ENCODE peak calls at places on chromosomes 4 and X, in four cellular contexts. Z, N, K and R are unnamed samples.

GRCh38 chrX:41603591-41603990 is 85.2 kb upstream of the GPR34 start:
- DNase-seq in Z (no peak), N (no peak), K (no peak), R (no peak)

GRCh38 chr4:74859163-74859562 is 64.8 kb upstream of the BTC start:
- DNase-seq in N (no peak), Z (no peak), K (no peak), R (no peak)

GRCh38 chrX:10233173-10233572 is 76.4 kb downstream of the CLCN4 start:
- DNase-seq in K (no peak), Z (no peak), N (no peak), R (no peak)

GRCh38 chr4:68445111-68445510 is 2.2 kb upstream of the TMPRSS11E start:
- DNase-seq in Z (no peak), K (no peak), N (no peak), R (no peak)

GRCh38 chr4:108031427-108032083 is 41.9 kb downstream of the HADH start:
- DNase-seq in Z (peak), K (no peak), N (no peak), R (no peak)

GRCh38 chr4:140102406-140102805 is 51.6 kb downstream of the MAML3 start:
- DNase-seq in K (no peak), N (no peak), Z (peak), R (no peak)

GRCh38 chrX:54758114-54759055 is 39.7 kb downstream of the ITIH6 start:
- DNase-seq in K (no peak), N (no peak), Z (no peak), R (no peak)

GRCh38 chrX:100296183-100296753 is 113.8 kb downstream of the PCDH19 start:
- DNase-seq in Z (no peak), N (peak), K (no peak), R (no peak)

GRCh38 chr4:38109896-38110295 is 149.7 kb downstream of the PTTG2 start:
- DNase-seq in Z (no peak), N (no peak), K (no peak), R (no peak)

GRCh38 chr4:48967626-48968025 is 18.4 kb upstream of the CWH43 start:
- DNase-seq in K (no peak), Z (no peak), N (no peak), R (peak)

GRCh38 chr4:24517676-24518075 is 66.7 kb downstream of the DHX15 start:
- DNase-seq in N (no peak), Z (no peak), K (no peak), R (no peak)

GRCh38 chrX:130139474-130140201 is 26.0 kb downstream of the AIFM1 start:
- DNase-seq in K (no peak), Z (no peak), N (no peak), R (no peak)

GRCh38 chr4:64271601-64272081 is 137.6 kb downstream of the TECRL start:
- DNase-seq in Z (peak), K (no peak), N (no peak), R (no peak)

GRCh38 chr4:118729287-118730286 is 44.4 kb downstream of the METTL14 start:
- DNase-seq in Z (no peak), K (no peak), N (no peak), R (no peak)

GRCh38 chr4:136741468-136741867 is 790.8 kb downstream of the PCDH18 start:
- DNase-seq in Z (peak), K (no peak), N (no peak), R (no peak)

GRCh38 chr4:28369504-28369903 is 1508.9 kb downstream of the STIM2 start:
- DNase-seq in K (no peak), N (no peak), Z (no peak), R (no peak)

GRCh38 chr4:150402968-150403367 is 179.0 kb upstream of the MAB21L2 start:
- DNase-seq in Z (no peak), N (peak), K (peak), R (no peak)

GRCh38 chr4:112410364-112410763 is 105.6 kb downstream of the NEUROG2 start:
- DNase-seq in Z (no peak), K (no peak), N (no peak), R (no peak)

GRCh38 chrX:139842326-139843175 is 90.3 kb downstream of the ATP11C start:
- DNase-seq in N (no peak), Z (no peak), K (no peak), R (no peak)

GRCh38 chrX:25001808-25002657 is 13.7 kb downstream of the ARX start:
- DNase-seq in N (no peak), Z (no peak), K (no peak), R (no peak)

GRCh38 chr4:112853662-112854256 is 195.7 kb upstream of the ANK2 start:
- DNase-seq in N (no peak), Z (peak), K (no peak), R (no peak)

GRCh38 chrX:41664307-41665299 is 24.2 kb upstream of the GPR34 start:
- DNase-seq in N (no peak), K (no peak), Z (no peak), R (no peak)

GRCh38 chr4:138050601-138051000 is 191.5 kb downstream of the SLC7A11 start:
- DNase-seq in Z (no peak), N (no peak), K (no peak), R (no peak)

DNA sequence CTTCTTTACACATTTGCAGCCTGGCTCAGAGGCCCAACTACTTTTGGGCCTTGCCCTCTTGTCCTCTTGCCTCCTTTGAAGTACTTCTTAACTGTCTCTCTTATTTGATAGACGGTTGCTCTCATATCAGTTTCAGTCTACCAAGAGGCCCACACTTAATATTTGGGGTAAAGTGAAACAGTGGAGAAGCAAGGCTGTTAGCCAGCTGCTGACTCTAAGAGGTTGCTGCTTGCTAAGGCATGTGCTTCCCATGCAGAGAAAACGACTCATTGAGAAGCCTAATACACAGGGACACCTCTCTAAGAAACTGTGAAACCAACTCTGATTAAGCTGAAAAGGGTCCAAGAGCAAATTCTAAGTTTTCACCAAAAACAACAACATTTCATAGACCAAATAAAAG is 94.6 kb downstream of the PPP3CA start:
- DNase-seq in Z (no peak), N (no peak), K (no peak), R (no peak)
- H3K27ac ChIP-seq in Z (no peak), N (no peak), K (no peak), R (no peak)

GRCh38 chrX:39755152-39756032 is 342.4 kb downstream of the BCOR start:
- DNase-seq in K (no peak), Z (peak), N (peak), R (peak)
- H3K27ac ChIP-seq in K (no peak), Z (peak), N (peak), R (no peak)

DNA sequence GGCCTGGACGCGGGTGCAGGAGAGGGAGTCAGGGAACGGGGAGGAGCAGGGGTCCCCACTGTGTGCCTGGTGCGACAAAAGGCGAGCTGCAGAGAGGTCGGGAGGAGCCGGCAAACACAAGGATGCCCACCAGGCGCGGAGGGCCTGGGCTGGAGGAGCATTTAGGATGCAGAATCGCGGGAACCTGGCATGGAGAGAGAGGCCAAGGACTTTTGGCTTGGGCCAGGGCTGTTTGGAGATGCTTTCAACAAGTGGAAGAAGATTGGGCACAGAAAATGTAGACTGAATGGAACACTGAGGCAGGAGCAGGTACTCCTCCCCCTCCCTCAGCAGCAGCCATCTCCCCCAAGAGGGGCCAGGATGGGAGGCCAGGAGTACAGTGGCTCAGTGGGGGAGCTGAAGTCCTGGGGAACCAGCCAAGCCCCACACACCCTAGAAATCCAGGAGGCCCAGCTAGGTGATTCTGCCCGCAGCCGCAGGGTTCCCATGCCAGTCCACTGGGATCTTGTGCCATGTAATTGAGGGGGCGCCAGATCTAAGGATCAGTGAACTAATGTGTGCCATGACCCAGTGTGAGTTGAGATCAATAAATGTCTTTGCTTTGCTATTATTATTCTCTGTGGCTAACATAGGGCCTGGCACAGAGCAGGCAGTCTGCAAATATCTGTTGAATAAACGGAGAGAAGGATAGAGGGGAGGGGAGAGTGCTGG is 1.1 kb upstream of the ABLIM2 start:
- DNase-seq in N (peak), Z (no peak), K (no peak), R (no peak)
- H3K27ac ChIP-seq in N (peak), Z (no peak), K (no peak), R (peak)

DNA sequence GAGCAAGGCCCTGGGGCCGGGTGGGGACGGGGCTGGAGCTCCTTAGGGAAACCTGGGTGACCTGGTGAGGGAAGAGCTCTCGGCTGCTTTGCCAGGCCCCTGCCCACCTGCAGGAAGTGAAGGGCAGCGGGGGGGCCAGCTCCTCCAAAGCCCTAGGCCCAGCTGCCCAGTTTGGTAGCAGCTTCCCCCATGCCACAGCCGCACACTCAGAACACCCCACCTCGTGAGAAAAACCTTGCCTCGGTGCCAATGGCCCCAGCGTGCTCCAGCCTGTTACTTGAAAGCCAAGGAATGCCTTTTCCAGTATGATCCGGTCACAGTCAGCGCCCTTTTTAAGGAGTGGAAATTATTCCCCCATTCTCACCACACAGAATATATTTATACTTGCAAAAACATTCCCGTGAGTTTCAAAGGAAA is 38.3 kb downstream of the ACOX3 start:
- DNase-seq in Z (no peak), N (peak), K (no peak), R (no peak)
- H3K27ac ChIP-seq in Z (no peak), N (peak), K (peak), R (no peak)

DNA sequence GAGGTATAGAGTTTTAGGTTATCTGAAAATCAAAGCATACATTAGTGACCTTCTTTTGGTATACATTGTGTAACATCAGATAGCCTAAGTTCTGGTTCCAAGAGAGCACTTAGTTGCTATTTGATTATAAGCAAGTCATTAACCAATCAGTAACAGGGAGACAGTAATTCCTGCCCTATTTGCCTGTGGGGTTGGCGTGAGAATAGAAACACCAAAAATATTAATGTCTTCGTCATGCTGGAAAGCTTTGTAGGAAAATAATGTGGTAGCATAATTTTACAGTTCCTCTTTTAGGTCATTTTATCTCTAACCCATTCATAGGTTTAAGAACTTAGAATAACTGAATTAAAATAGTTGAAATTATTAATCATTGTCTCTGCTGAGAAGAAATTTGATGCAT is 37.8 kb downstream of the NPNT start:
- DNase-seq in Z (no peak), K (no peak), N (no peak), R (no peak)
- H3K27ac ChIP-seq in Z (no peak), K (no peak), N (no peak), R (no peak)

DNA sequence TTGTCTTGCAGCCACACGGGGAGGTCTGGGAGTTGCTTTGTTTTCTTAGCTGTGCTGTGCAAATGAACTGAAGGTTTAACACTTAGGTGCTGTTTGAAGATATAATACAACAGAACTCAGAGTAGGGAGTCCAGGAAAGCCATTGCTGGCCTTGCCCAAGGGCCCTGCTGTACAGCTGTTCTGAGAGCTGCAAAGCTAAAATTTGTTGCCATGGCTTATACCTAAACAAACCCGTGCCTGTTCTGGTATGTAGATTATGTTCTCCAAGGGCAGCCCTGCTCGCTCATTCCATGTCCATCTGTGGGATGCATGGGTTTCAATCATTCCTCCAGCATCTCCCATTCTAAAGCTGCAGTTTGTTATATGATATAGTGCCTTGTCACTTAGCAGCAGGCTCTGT is 80.8 kb upstream of the BMPR1B start:
- DNase-seq in K (no peak), N (no peak), Z (no peak), R (no peak)
- H3K27ac ChIP-seq in K (no peak), N (no peak), Z (no peak), R (no peak)

GRCh38 chr4:123450393-123450792 is 53.8 kb downstream of the SPRY1 start:
- DNase-seq in N (no peak), Z (no peak), K (no peak), R (no peak)
- H3K27ac ChIP-seq in N (no peak), Z (peak), K (no peak), R (no peak)

GRCh38 chr4:134200811-134201215 is 776 bp downstream of the PABPC4L start:
- DNase-seq in Z (no peak), N (peak), K (no peak), R (no peak)
- H3K27ac ChIP-seq in Z (peak), N (no peak), K (no peak), R (no peak)

GRCh38 chr4:17557880-17558279 is 19.1 kb upstream of the LAP3 start:
- DNase-seq in Z (peak), K (no peak), N (no peak), R (no peak)
- H3K27ac ChIP-seq in Z (no peak), K (no peak), N (no peak), R (no peak)

GRCh38 chr4:110503588-110504435 is 27.9 kb downstream of the ENPEP start:
- DNase-seq in N (no peak), K (no peak), Z (no peak), R (no peak)
- H3K27ac ChIP-seq in N (no peak), K (no peak), Z (no peak), R (no peak)